ENCODE peak calls at places on chromosomes 2 and 18, in six cellular contexts. One of them, this sample, is unnamed.

GRCh38 chr2:9167718-9168657 is 38.6 kb upstream of the ASAP2 start:
- ATAC-seq in foreskin keratinocyte: no peak
- ATAC-seq in aorta: no peak
- ATAC-seq in right cardiac atrium: no peak
- ATAC-seq in heart right ventricle: no peak
- ATAC-seq in upper lobe of left lung: peak; percentile 64
- ATAC-seq in this sample: no peak

GRCh38 chr2:169768262-169768995 is 30.2 kb upstream of the SSB start:
- ATAC-seq in right cardiac atrium: peak; percentile 64
- ATAC-seq in aorta: peak; percentile 59
- ATAC-seq in heart right ventricle: peak; percentile 43
- ATAC-seq in upper lobe of left lung: peak; percentile 43
- ATAC-seq in foreskin keratinocyte: peak; percentile 62
- ATAC-seq in this sample: no peak

GRCh38 chr2:201880620-201881381 is 74.5 kb downstream of the CDK15 start:
- ATAC-seq in aorta: peak; percentile 75
- ATAC-seq in upper lobe of left lung: no peak
- ATAC-seq in foreskin keratinocyte: no peak
- ATAC-seq in heart right ventricle: no peak
- ATAC-seq in right cardiac atrium: peak; percentile 36
- ATAC-seq in this sample: peak; percentile 50

GRCh38 chr2:36680012-36680411 is 16.5 kb upstream of the VIT start:
- ATAC-seq in upper lobe of left lung: no peak
- ATAC-seq in heart right ventricle: no peak
- ATAC-seq in foreskin keratinocyte: no peak
- ATAC-seq in aorta: no peak
- ATAC-seq in right cardiac atrium: no peak
- ATAC-seq in this sample: no peak

GRCh38 chr2:144682248-144682647 is 162.3 kb upstream of the ZEB2 start:
- ATAC-seq in upper lobe of left lung: no peak
- ATAC-seq in right cardiac atrium: peak; percentile 73
- ATAC-seq in foreskin keratinocyte: peak; percentile 74
- ATAC-seq in aorta: no peak
- ATAC-seq in heart right ventricle: no peak
- ATAC-seq in this sample: no peak

GRCh38 chr2:19630921-19631320 is 270.9 kb downstream of the TTC32 start:
- ATAC-seq in heart right ventricle: no peak
- ATAC-seq in aorta: no peak
- ATAC-seq in upper lobe of left lung: no peak
- ATAC-seq in right cardiac atrium: no peak
- ATAC-seq in foreskin keratinocyte: peak; percentile 58
- ATAC-seq in this sample: no peak

GRCh38 chr2:207291287-207292249 is 125.8 kb upstream of the KLF7 start:
- ATAC-seq in aorta: no peak
- ATAC-seq in upper lobe of left lung: no peak
- ATAC-seq in heart right ventricle: no peak
- ATAC-seq in right cardiac atrium: no peak
- ATAC-seq in foreskin keratinocyte: no peak
- ATAC-seq in this sample: no peak

GRCh38 chr2:230570987-230571386 is 141.7 kb upstream of the CAB39 start:
- ATAC-seq in upper lobe of left lung: no peak
- ATAC-seq in heart right ventricle: no peak
- ATAC-seq in foreskin keratinocyte: no peak
- ATAC-seq in right cardiac atrium: no peak
- ATAC-seq in aorta: no peak
- ATAC-seq in this sample: no peak

GRCh38 chr18:832085-832681 is 20.1 kb upstream of the YES1 start:
- ATAC-seq in foreskin keratinocyte: peak; percentile 61
- ATAC-seq in right cardiac atrium: peak; percentile 67
- ATAC-seq in aorta: no peak
- ATAC-seq in heart right ventricle: no peak
- ATAC-seq in upper lobe of left lung: peak; percentile 26
- ATAC-seq in this sample: no peak

GRCh38 chr2:101897301-101897700 is 94.5 kb upstream of the IL1R2 start:
- ATAC-seq in right cardiac atrium: peak; percentile 57
- ATAC-seq in foreskin keratinocyte: no peak
- ATAC-seq in upper lobe of left lung: peak; percentile 50
- ATAC-seq in heart right ventricle: no peak
- ATAC-seq in aorta: no peak
- ATAC-seq in this sample: no peak

GRCh38 chr2:211823886-211824479 is 714.6 kb downstream of the ERBB4 start:
- ATAC-seq in aorta: no peak
- ATAC-seq in foreskin keratinocyte: no peak
- ATAC-seq in right cardiac atrium: no peak
- ATAC-seq in upper lobe of left lung: no peak
- ATAC-seq in heart right ventricle: no peak
- ATAC-seq in this sample: no peak

GRCh38 chr2:124986136-124986535 is 961.0 kb downstream of the CNTNAP5 start:
- ATAC-seq in heart right ventricle: no peak
- ATAC-seq in right cardiac atrium: peak; percentile 31
- ATAC-seq in upper lobe of left lung: no peak
- ATAC-seq in aorta: no peak
- ATAC-seq in foreskin keratinocyte: no peak
- ATAC-seq in this sample: no peak

GRCh38 chr18:59056706-59057492 is 82.8 kb upstream of the SEC11C start:
- ATAC-seq in foreskin keratinocyte: peak; percentile 65
- ATAC-seq in heart right ventricle: peak; percentile 30
- ATAC-seq in aorta: peak; percentile 73
- ATAC-seq in upper lobe of left lung: peak; percentile 17
- ATAC-seq in right cardiac atrium: peak; percentile 20
- ATAC-seq in this sample: no peak

GRCh38 chr18:22136395-22136794 is 33.0 kb upstream of the GATA6 start:
- ATAC-seq in right cardiac atrium: no peak
- ATAC-seq in foreskin keratinocyte: no peak
- ATAC-seq in heart right ventricle: no peak
- ATAC-seq in aorta: no peak
- ATAC-seq in upper lobe of left lung: no peak
- ATAC-seq in this sample: no peak

GRCh38 chr2:70766357-70767093 is 1.5 kb downstream of the ADD2 start:
- ATAC-seq in right cardiac atrium: no peak
- ATAC-seq in upper lobe of left lung: no peak
- ATAC-seq in heart right ventricle: no peak
- ATAC-seq in aorta: no peak
- ATAC-seq in foreskin keratinocyte: no peak
- ATAC-seq in this sample: no peak

GRCh38 chr2:102439065-102439695 is 16.2 kb downstream of the IL18RAP start:
- ATAC-seq in foreskin keratinocyte: peak; percentile 78
- ATAC-seq in heart right ventricle: no peak
- ATAC-seq in upper lobe of left lung: peak; percentile 11
- ATAC-seq in right cardiac atrium: peak; percentile 41
- ATAC-seq in aorta: no peak
- ATAC-seq in this sample: no peak

DNA sequence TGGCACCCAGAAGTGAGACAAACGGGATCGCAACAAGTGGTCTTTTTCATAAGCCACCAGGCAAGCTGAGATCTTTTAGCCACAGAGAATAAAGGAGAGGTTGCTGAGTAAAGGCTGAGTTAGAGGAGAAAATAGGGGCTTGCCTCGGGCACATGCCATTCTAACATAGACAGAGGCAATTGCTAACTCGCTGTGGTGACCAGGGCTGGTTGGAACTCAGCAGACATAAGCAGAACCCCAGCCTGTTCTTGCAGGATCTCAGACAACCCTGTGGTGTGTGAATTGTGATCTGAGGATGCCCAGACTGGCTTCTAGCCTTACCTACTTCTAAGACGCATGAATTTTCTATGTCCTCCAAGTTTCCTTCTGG is 300.2 kb downstream of the CDCA7 start:
- ATAC-seq in heart right ventricle: no peak
- ATAC-seq in foreskin keratinocyte: peak; percentile 36
- ATAC-seq in right cardiac atrium: no peak
- ATAC-seq in upper lobe of left lung: no peak
- ATAC-seq in aorta: no peak
- ATAC-seq in this sample: no peak
- H3K4me1 ChIP-seq in heart right ventricle: no peaks in the 10 kb centered on the region
- H3K4me1 ChIP-seq in foreskin keratinocyte: peaks cover 46% of the 10 kb centered on the region
- H3K4me1 ChIP-seq in right cardiac atrium: no peaks in the 10 kb centered on the region
- H3K4me1 ChIP-seq in upper lobe of left lung: no peaks in the 10 kb centered on the region
- H3K4me1 ChIP-seq in aorta: no peaks in the 10 kb centered on the region
- H3K4me1 ChIP-seq in this sample: no peaks in the 10 kb centered on the region

GRCh38 chr2:173185437-173185836 is 109.8 kb downstream of the MAP3K20 start:
- ATAC-seq in heart right ventricle: no peak
- ATAC-seq in foreskin keratinocyte: no peak
- ATAC-seq in upper lobe of left lung: no peak
- ATAC-seq in right cardiac atrium: no peak
- ATAC-seq in aorta: no peak
- ATAC-seq in this sample: no peak
- H3K4me1 ChIP-seq in heart right ventricle: peaks cover 33% of the 10 kb centered on the region
- H3K4me1 ChIP-seq in foreskin keratinocyte: peaks cover 3% of the 10 kb centered on the region
- H3K4me1 ChIP-seq in upper lobe of left lung: peaks cover 7% of the 10 kb centered on the region
- H3K4me1 ChIP-seq in right cardiac atrium: peaks cover 4% of the 10 kb centered on the region
- H3K4me1 ChIP-seq in aorta: peaks cover 3% of the 10 kb centered on the region
- H3K4me1 ChIP-seq in this sample: peaks cover 21% of the 10 kb centered on the region

DNA sequence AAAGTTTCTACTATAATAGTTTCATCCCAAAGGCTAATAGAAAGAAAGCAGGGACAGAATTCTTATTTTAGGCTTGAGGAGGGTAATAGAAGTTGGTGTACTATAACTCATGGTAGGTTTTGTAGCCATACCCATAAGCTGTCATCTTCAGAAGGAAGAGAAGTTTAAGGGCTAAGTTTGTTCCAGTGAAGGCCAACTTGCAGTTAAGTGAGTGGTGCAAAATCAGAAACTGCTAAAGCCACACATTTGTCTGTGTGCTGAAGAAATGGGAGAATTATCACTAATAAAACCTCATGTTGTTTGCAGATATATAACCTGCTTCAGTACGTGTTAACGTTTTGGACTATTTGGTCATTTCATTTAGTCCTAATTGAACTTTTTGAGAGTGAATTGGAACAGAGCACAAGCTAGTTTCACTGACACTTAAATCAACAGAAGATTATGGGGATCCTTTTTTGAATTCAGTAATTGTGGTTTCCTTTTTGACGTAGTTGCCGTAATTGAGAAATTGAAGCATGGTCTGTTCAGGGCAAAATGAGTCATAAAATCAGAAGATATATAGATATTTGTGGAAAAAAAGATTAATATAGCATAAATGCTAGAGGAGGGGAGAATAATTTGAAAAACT is 69.1 kb downstream of the PHLPP1 start:
- ATAC-seq in right cardiac atrium: no peak
- ATAC-seq in upper lobe of left lung: no peak
- ATAC-seq in aorta: no peak
- ATAC-seq in foreskin keratinocyte: no peak
- ATAC-seq in heart right ventricle: no peak
- ATAC-seq in this sample: no peak
- H3K4me1 ChIP-seq in right cardiac atrium: peaks cover 6% of the 10 kb centered on the region
- H3K4me1 ChIP-seq in upper lobe of left lung: peaks cover 15% of the 10 kb centered on the region
- H3K4me1 ChIP-seq in aorta: no peaks in the 10 kb centered on the region
- H3K4me1 ChIP-seq in foreskin keratinocyte: peaks cover 22% of the 10 kb centered on the region
- H3K4me1 ChIP-seq in heart right ventricle: peaks cover 31% of the 10 kb centered on the region
- H3K4me1 ChIP-seq in this sample: peaks cover 70% of the 10 kb centered on the region

GRCh38 chr2:177251165-177251542 is 13.4 kb downstream of the NFE2L2 start:
- ATAC-seq in right cardiac atrium: no peak
- ATAC-seq in upper lobe of left lung: no peak
- ATAC-seq in aorta: no peak
- ATAC-seq in foreskin keratinocyte: no peak
- ATAC-seq in heart right ventricle: no peak
- ATAC-seq in this sample: no peak
- H3K4me1 ChIP-seq in right cardiac atrium: peaks cover 37% of the 10 kb centered on the region
- H3K4me1 ChIP-seq in upper lobe of left lung: peaks cover 98% of the 10 kb centered on the region
- H3K4me1 ChIP-seq in aorta: peaks cover 22% of the 10 kb centered on the region
- H3K4me1 ChIP-seq in foreskin keratinocyte: peaks cover 33% of the 10 kb centered on the region
- H3K4me1 ChIP-seq in heart right ventricle: peaks cover 99% of the 10 kb centered on the region
- H3K4me1 ChIP-seq in this sample: peaks cover 61% of the 10 kb centered on the region

This sample was measured in gastroesophageal sphincter.